ENCODE peak calls at places on chromosome 18, in nine cellular contexts. Y, T, B, F, S, V, M, C and R are unnamed samples. For H3K27me3, the result is how much of the 10 kb centered on the place peaks cover.

GRCh38 chr18:62763101-62763521 is 47.8 kb downstream of the PHLPP1 start:
- DNase-seq in Y (no peak), T (peak), B (no peak), F (peak), S (no peak), V (peak), M (no peak), C (no peak), R (no peak)

GRCh38 chr18:63192885-63193349 is 126.7 kb downstream of the BCL2 start:
- DNase-seq in Y (no peak), T (no peak), B (no peak), F (no peak), S (no peak), V (no peak), M (no peak), C (no peak), R (peak)

GRCh38 chr18:35458271-35458670 is 39.5 kb downstream of the INO80C start:
- DNase-seq in Y (no peak), T (peak), B (no peak), F (peak), S (no peak), V (no peak), M (no peak), C (no peak), R (no peak)

GRCh38 chr18:75408554-75409506 is 18.7 kb downstream of the SMIM21 start:
- DNase-seq in Y (no peak), T (peak), B (peak), F (peak), S (no peak), V (peak), M (no peak), C (peak), R (no peak)

GRCh38 chr18:9429662-9429993 is 45.7 kb upstream of the RALBP1 start:
- DNase-seq in Y (no peak), T (no peak), B (no peak), F (no peak), S (no peak), V (no peak), M (no peak), C (no peak), R (no peak)

GRCh38 chr18:50844554-50844953 is 24.7 kb upstream of the MRO start:
- DNase-seq in Y (no peak), T (no peak), B (no peak), F (no peak), S (no peak), V (no peak), M (no peak), C (no peak), R (no peak)

GRCh38 chr18:62329676-62330454 is 4.8 kb downstream of the TNFRSF11A start:
- DNase-seq in Y (no peak), T (peak), B (peak), F (peak), S (no peak), V (no peak), M (peak), C (no peak), R (no peak)

GRCh38 chr18:29181151-29181901 is 1004.4 kb upstream of the CDH2 start:
- DNase-seq in Y (no peak), T (peak), B (peak), F (peak), S (no peak), V (no peak), M (no peak), C (no peak), R (no peak)

GRCh38 chr18:31101148-31102019 is 837 bp downstream of the DSC2 start:
- DNase-seq in Y (peak), T (peak), B (peak), F (peak), S (no peak), V (no peak), M (peak), C (no peak), R (peak)

GRCh38 chr18:37967261-37967660 is 401.7 kb upstream of the CELF4 start:
- DNase-seq in Y (no peak), T (no peak), B (no peak), F (no peak), S (no peak), V (no peak), M (no peak), C (no peak), R (no peak)

GRCh38 chr18:12011962-12012549 is 30.7 kb downstream of the IMPA2 start:
- DNase-seq in Y (no peak), T (no peak), B (peak), F (peak), S (no peak), V (no peak), M (peak), C (no peak), R (no peak)

GRCh38 chr18:31661965-31662364 is 22.4 kb downstream of the B4GALT6 start:
- DNase-seq in Y (no peak), T (peak), B (no peak), F (peak), S (no peak), V (no peak), M (no peak), C (no peak), R (no peak)

GRCh38 chr18:37450434-37451133 is 115.0 kb downstream of the CELF4 start:
- DNase-seq in Y (peak), T (no peak), B (peak), F (peak), S (no peak), V (no peak), M (peak), C (no peak), R (no peak)

GRCh38 chr18:37385846-37386435 is 179.7 kb downstream of the CELF4 start:
- DNase-seq in Y (peak), T (peak), B (no peak), F (peak), S (no peak), V (no peak), M (no peak), C (peak), R (no peak)

GRCh38 chr18:52244658-52245057 is 95.3 kb upstream of the DCC start:
- DNase-seq in Y (no peak), T (no peak), B (no peak), F (no peak), S (no peak), V (no peak), M (no peak), C (no peak), R (no peak)

GRCh38 chr18:57980573-57981348 is 63.3 kb upstream of the NEDD4L start:
- DNase-seq in Y (no peak), T (no peak), B (no peak), F (no peak), S (no peak), V (peak), M (no peak), C (no peak), R (no peak)

GRCh38 chr18:49597556-49597955 is 35.7 kb downstream of the LIPG start:
- DNase-seq in Y (no peak), T (no peak), B (no peak), F (peak), S (no peak), V (peak), M (no peak), C (no peak), R (no peak)

GRCh38 chr18:26089247-26090129 is 925 bp downstream of the SS18 start:
- DNase-seq in Y (peak), T (peak), B (peak), F (peak), S (no peak), V (no peak), M (no peak), C (no peak), R (no peak)

GRCh38 chr18:55402731-55403405 is 185.1 kb downstream of the TCF4 start:
- DNase-seq in Y (no peak), T (no peak), B (no peak), F (peak), S (no peak), V (no peak), M (no peak), C (no peak), R (no peak)

GRCh38 chr18:40079786-40080185 is 1875.2 kb upstream of the PIK3C3 start:
- DNase-seq in Y (peak), T (no peak), B (no peak), F (no peak), S (no peak), V (no peak), M (no peak), C (no peak), R (no peak)

GRCh38 chr18:66495844-66496243 is 108.0 kb downstream of the CDH19 start:
- DNase-seq in Y (peak), T (peak), B (peak), F (peak), S (no peak), V (peak), M (peak), C (no peak), R (no peak)

GRCh38 chr18:38887671-38888020 is 1322.0 kb upstream of the CELF4 start:
- DNase-seq in Y (no peak), T (no peak), B (no peak), F (no peak), S (no peak), V (no peak), M (no peak), C (no peak), R (no peak)

GRCh38 chr18:7733642-7734041 is 166.5 kb downstream of the PTPRM start:
- DNase-seq in Y (no peak), T (no peak), B (no peak), F (no peak), S (no peak), V (no peak), M (no peak), C (no peak), R (no peak)

GRCh38 chr18:2415656-2416055 is 155.6 kb downstream of the METTL4 start:
- DNase-seq in Y (no peak), T (peak), B (no peak), F (no peak), S (no peak), V (no peak), M (no peak), C (no peak), R (no peak)

GRCh38 chr18:37362158-37362890 is 203.3 kb downstream of the CELF4 start:
- DNase-seq in Y (no peak), T (no peak), B (no peak), F (no peak), S (no peak), V (no peak), M (no peak), C (no peak), R (no peak)

GRCh38 chr18:35458677-35459441 is 38.9 kb downstream of the INO80C start:
- DNase-seq in Y (no peak), T (peak), B (peak), F (peak), S (no peak), V (no peak), M (peak), C (peak), R (no peak)

GRCh38 chr18:7038330-7038846 is 79.2 kb downstream of the LAMA1 start:
- DNase-seq in Y (peak), T (peak), B (peak), F (peak), S (no peak), V (peak), M (peak), C (no peak), R (peak)

GRCh38 chr18:11987527-11987926 is 6.2 kb downstream of the IMPA2 start:
- DNase-seq in Y (no peak), T (no peak), B (no peak), F (no peak), S (no peak), V (no peak), M (no peak), C (no peak), R (peak)

GRCh38 chr18:79677221-79677620 is 2.4 kb upstream of the CTDP1 start:
- DNase-seq in Y (no peak), T (no peak), B (no peak), F (no peak), S (no peak), V (no peak), M (no peak), C (no peak), R (no peak)

GRCh38 chr18:33583901-33584300 is 5.9 kb downstream of the ASXL3 start:
- DNase-seq in Y (no peak), T (no peak), B (no peak), F (no peak), S (no peak), V (no peak), M (no peak), C (no peak), R (no peak)

GRCh38 chr18:11496561-11497172 is 112.7 kb upstream of the SLC35G4 start:
- DNase-seq in Y (no peak), T (no peak), B (no peak), F (peak), S (no peak), V (no peak), M (no peak), C (no peak), R (no peak)

DNA sequence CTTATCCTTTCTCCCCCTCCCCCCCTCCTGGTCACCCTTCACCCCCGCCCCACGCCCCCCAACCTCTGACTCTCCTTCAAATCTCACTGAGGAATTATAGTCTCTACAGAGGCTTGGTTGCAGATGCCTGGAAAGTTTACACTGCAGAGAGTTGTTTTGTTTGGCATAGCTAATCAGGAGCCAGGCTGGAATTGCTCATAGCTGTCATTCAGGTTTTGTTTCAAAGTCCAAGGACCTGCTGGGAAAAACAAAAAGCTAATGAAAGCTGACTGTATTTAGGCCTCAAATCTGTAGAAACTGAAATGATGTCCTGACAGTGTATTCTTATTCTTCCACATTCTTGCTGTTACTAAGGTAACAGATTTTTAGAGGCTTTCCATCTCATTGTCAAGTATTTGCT is 22.6 kb downstream of the GREB1L start:
- DNase-seq in Y (peak), T (peak), B (peak), F (peak), S (no peak), V (no peak), M (no peak), C (no peak), R (no peak)
- H3K27me3 ChIP-seq in Y (under half), T (under half), B (under half), F (under half), S (under half), V (under half), M (under half), C (under half), R (under half)

GRCh38 chr18:13375302-13376255 is 157.0 kb downstream of the LDLRAD4 start:
- DNase-seq in Y (no peak), T (peak), B (peak), F (peak), S (no peak), V (peak), M (peak), C (peak), R (peak)
- TF ChIP-seq CTCF in Y (no peak), T (no peak), B (no peak), F (no peak), S (no peak), V (no peak), M (peak), C (peak), R (no peak)

GRCh38 chr18:48105317-48105716 is 174.9 kb upstream of the SMAD2 start:
- DNase-seq in Y (no peak), T (no peak), B (no peak), F (no peak), S (no peak), V (no peak), M (no peak), C (no peak), R (no peak)

GRCh38 chr18:48108136-48108535 is 177.7 kb upstream of the SMAD2 start:
- DNase-seq in Y (no peak), T (no peak), B (no peak), F (no peak), S (no peak), V (no peak), M (no peak), C (no peak), R (no peak)

GRCh38 chr18:48104703-48105102 is 174.2 kb upstream of the SMAD2 start:
- DNase-seq in Y (no peak), T (no peak), B (no peak), F (no peak), S (no peak), V (no peak), M (no peak), C (no peak), R (no peak)

GRCh38 chr18:48106976-48107781 is 176.7 kb upstream of the SMAD2 start:
- DNase-seq in Y (no peak), T (no peak), B (no peak), F (no peak), S (no peak), V (no peak), M (no peak), C (no peak), R (no peak)

GRCh38 chr18:48106498-48106897 is 176.0 kb upstream of the SMAD2 start:
- DNase-seq in Y (no peak), T (no peak), B (no peak), F (no peak), S (no peak), V (no peak), M (no peak), C (no peak), R (no peak)
- H3K27me3 ChIP-seq in Y (under half), T (under half), B (under half), F (under half), S (under half), V (half or more), M (under half), C (under half), R (under half)

DNA sequence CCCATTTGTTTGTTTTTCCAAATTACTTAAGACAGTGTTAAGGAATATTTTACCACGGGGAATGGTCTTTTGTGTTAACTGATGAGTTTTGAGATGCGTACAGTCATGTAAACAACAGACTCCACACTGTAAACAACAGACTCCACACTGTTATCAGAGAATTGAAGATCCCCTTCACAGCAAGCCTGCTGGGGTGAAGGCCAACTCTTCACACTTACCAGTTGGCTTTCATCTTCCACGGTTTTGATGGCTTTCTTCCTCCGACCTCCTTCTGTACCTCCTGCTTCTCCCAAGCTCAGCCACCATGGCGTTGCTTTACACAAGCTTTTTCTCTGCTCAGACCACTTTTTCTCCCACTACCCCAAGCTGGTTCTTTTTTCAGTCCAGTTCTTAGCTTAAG is 166.8 kb downstream of the TMEM200C start:
- DNase-seq in Y (no peak), T (no peak), B (no peak), F (no peak), S (no peak), V (no peak), M (no peak), C (no peak), R (no peak)
- TF ChIP-seq CTCF in Y (no peak), T (no peak), B (no peak), F (no peak), S (no peak), V (no peak), M (no peak), C (no peak), R (no peak)

DNA sequence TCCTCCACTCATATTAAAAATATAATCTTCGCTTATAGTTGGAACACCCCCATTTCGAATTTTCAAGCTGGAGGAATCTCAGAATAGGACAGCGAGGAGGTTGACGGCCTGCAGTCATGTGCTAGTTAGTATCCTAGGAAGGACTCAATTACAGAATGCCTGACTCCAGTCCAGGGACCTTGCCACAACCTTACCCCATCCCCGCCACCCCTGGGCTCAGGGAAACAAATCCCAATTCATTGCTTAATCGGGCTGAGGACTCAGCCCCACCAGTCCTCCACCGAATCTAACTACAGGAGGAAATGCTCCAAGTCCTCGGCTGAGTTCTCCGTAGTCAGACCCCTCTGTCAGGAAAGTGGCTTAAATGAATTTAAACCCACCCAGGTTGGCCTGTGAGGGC is 31.7 kb upstream of the ZBTB7C start:
- DNase-seq in Y (no peak), T (no peak), B (no peak), F (no peak), S (no peak), V (no peak), M (no peak), C (no peak), R (peak)
- H3K27me3 ChIP-seq in Y (under half), T (under half), B (under half), F (half or more), S (under half), V (half or more), M (under half), C (under half), R (under half)

GRCh38 chr18:74082476-74083070 is 65.1 kb downstream of the FBXO15 start:
- DNase-seq in Y (peak), T (peak), B (peak), F (peak), S (no peak), V (peak), M (peak), C (peak), R (no peak)
- TF ChIP-seq CTCF in Y (peak), T (peak), B (peak), F (no peak), S (peak), V (peak), M (peak), C (peak), R (no peak)